ENCODE peak calls at places on chromosome 14, in six cellular contexts. I, D, Q, O, M and V are unnamed samples.

GRCh38 chr14:33052899-33053400 is 114.3 kb downstream of the NPAS3 start:
- DNase-seq in I (no peak), D (no peak), Q (no peak), O (no peak), M (no peak), V (no peak)

GRCh38 chr14:89251066-89251465 is 166.0 kb downstream of the FOXN3 start:
- DNase-seq in I (no peak), D (no peak), Q (no peak), O (no peak), M (no peak), V (no peak)

GRCh38 chr14:58138065-58138718 is 13.8 kb downstream of the ARMH4 start:
- DNase-seq in I (no peak), D (no peak), Q (no peak), O (no peak), M (no peak), V (no peak)

GRCh38 chr14:68792022-68792829 is 641 bp downstream of the ZFP36L1 start:
- DNase-seq in I (no peak), D (no peak), Q (peak), O (peak), M (peak), V (peak)

GRCh38 chr14:93078830-93079229 is 36.9 kb downstream of the ITPK1 start:
- DNase-seq in I (no peak), D (no peak), Q (no peak), O (no peak), M (no peak), V (no peak)

GRCh38 chr14:37597538-37598084 is 2.2 kb downstream of the TTC6 start:
- DNase-seq in I (no peak), D (no peak), Q (no peak), O (peak), M (no peak), V (peak)

GRCh38 chr14:101074124-101075024 is 170.9 kb upstream of the RTL1 start:
- DNase-seq in I (no peak), D (no peak), Q (peak), O (no peak), M (no peak), V (peak)

GRCh38 chr14:93051600-93052546 is 63.9 kb downstream of the ITPK1 start:
- DNase-seq in I (no peak), D (no peak), Q (no peak), O (no peak), M (no peak), V (no peak)

GRCh38 chr14:77098470-77099353 is 654 bp downstream of the CIPC start:
- DNase-seq in I (peak), D (peak), Q (peak), O (no peak), M (peak), V (peak)

GRCh38 chr14:105146181-105146975 is 22.2 kb downstream of the JAG2 start:
- DNase-seq in I (peak), D (peak), Q (no peak), O (no peak), M (no peak), V (no peak)

GRCh38 chr14:102901633-102902032 is 20.8 kb upstream of the AMN start:
- DNase-seq in I (no peak), D (no peak), Q (no peak), O (no peak), M (peak), V (no peak)

GRCh38 chr14:45085004-45085403 is 1.1 kb downstream of the PRPF39 start:
- DNase-seq in I (no peak), D (no peak), Q (no peak), O (no peak), M (peak), V (no peak)

GRCh38 chr14:103880334-103880985 is 33.1 kb upstream of the PPP1R13B start:
- DNase-seq in I (peak), D (peak), Q (peak), O (no peak), M (no peak), V (peak)

GRCh38 chr14:58963873-58964597 is 224.4 kb upstream of the DAAM1 start:
- DNase-seq in I (no peak), D (no peak), Q (no peak), O (no peak), M (no peak), V (no peak)

GRCh38 chr14:101237241-101237616 is 324.1 kb upstream of the DIO3 start:
- DNase-seq in I (no peak), D (peak), Q (no peak), O (no peak), M (no peak), V (no peak)

GRCh38 chr14:75518625-75519024 is 3.6 kb upstream of the BATF start:
- DNase-seq in I (no peak), D (no peak), Q (no peak), O (peak), M (peak), V (no peak)
- TF ChIP-seq CTCF in I (peak), D (peak), Q (no peak), O (peak), M (peak), V (no peak)

GRCh38 chr14:96512122-96512521 is 9.9 kb downstream of the PAPOLA start:
- DNase-seq in I (no peak), D (no peak), Q (no peak), O (no peak), M (no peak), V (no peak)
- H3K4me3 ChIP-seq in I (no peak), D (peak), Q (no peak), O (no peak), M (no peak), V (no peak)

GRCh38 chr14:24310666-24311604 is at the start of gene LTB4R:
- DNase-seq in I (peak), D (peak), Q (peak), O (no peak), M (peak), V (peak)

GRCh38 chr14:24307575-24308341 is at the start of gene CIDEB:
- DNase-seq in I (peak), D (no peak), Q (peak), O (peak), M (peak), V (peak)

GRCh38 chr14:24310387-24310665 is 386 bp downstream of the LTB4R2 start:
- DNase-seq in I (no peak), D (no peak), Q (no peak), O (no peak), M (no peak), V (no peak)

GRCh38 chr14:24308342-24309124 is 756 bp upstream of the CIDEB start:
- DNase-seq in I (no peak), D (no peak), Q (no peak), O (no peak), M (no peak), V (no peak)

DNA sequence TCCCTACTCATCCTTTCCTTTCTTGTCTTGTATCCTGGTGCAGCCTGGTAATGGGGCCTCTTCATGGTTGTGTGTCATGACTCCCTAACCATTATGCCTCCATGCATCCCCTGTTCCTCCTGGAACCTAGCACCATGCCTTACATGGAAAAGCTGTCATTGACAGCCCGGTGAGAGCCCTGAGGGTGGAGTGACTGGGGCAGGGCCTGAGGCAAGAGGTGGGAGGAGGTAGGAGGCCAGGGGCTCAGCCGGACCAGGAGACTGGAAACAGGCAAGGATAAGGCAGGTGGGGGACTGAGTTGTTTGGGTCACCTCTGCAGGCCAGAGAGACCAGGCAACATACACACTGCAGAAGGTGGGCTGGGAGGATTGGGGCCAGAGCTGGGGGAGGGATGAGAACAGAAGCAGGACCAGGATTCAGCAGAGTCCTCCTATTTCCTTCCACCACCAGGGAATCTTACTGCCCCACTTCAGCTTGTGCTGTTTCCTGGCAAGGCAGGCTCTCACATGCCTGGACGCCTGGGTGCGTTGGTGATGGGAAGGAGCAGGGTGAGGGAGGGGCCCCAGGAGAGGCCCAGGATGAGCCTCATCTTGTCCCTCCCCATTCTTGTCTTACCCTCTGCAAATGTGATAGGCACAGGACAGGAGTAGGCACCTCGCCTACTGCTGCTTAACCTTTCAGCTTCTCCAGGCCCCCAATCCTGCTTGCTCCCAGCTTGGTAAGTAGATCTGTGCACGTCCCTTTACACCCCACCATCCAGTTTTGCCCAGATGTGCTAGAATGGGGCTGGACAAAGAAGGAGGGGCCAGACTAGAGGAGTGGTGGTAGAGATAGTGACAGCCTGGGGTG is at the start of gene LTB4R2:
- DNase-seq in I (no peak), D (no peak), Q (no peak), O (no peak), M (no peak), V (no peak)
- H3K27ac ChIP-seq in I (peak), D (peak), Q (peak), O (no peak), M (no peak), V (peak)

GRCh38 chr14:73283592-73284379 is 46.5 kb downstream of the PAPLN start:
- DNase-seq in I (no peak), D (no peak), Q (no peak), O (peak), M (no peak), V (no peak)
- TF ChIP-seq CTCF in I (no peak), D (no peak), Q (no peak), O (peak), M (peak), V (no peak)